ENCODE peak calls at places on chromosomes 12 and 14, in five cellular contexts. J is body of pancreas, R is heart left ventricle, B is right lobe of liver, O is sigmoid colon. C is an unnamed sample.

GRCh38 chr12:106304001-106304421 is 1.5 kb downstream of the TCP11L2 start:
- DNase-seq in B (no peak), O (no peak), R (no peak), J (no peak), C (no peak)

GRCh38 chr12:52268212-52268611 is 6.2 kb upstream of the KRT86 start:
- DNase-seq in J (no peak), R (no peak), O (peak), B (peak), C (peak)

GRCh38 chr12:92886131-92886530 is 43.0 kb downstream of the EEA1 start:
- DNase-seq in O (no peak), B (no peak), R (no peak), J (no peak), C (no peak)

GRCh38 chr14:51182166-51182565 is 57.9 kb upstream of the TMX1 start:
- DNase-seq in R (no peak), B (no peak), O (no peak), J (no peak), C (no peak)

GRCh38 chr14:68692216-68692615 is 100.7 kb downstream of the ZFP36L1 start:
- DNase-seq in B (no peak), J (no peak), O (peak), R (no peak), C (no peak)

GRCh38 chr12:130953783-130954543 is at the start of gene ADGRD1:
- DNase-seq in J (peak), O (peak), R (peak), B (no peak), C (peak)

GRCh38 chr12:124829008-124829707 is 34.5 kb downstream of the SCARB1 start:
- DNase-seq in O (no peak), R (no peak), J (peak), B (no peak), C (no peak)

GRCh38 chr12:93079271-93079670 is 150.2 kb upstream of the EEA1 start:
- DNase-seq in J (no peak), O (no peak), B (no peak), R (no peak), C (no peak)

GRCh38 chr12:79406993-79407392 is 283.8 kb downstream of the PAWR start:
- DNase-seq in B (no peak), O (no peak), J (no peak), R (no peak), C (no peak)

GRCh38 chr14:99137001-99137700 is 134.8 kb downstream of the BCL11B start:
- DNase-seq in B (peak), O (peak), R (no peak), J (no peak), C (no peak)

GRCh38 chr14:48665077-48665784 is 920.9 kb downstream of the RPS29 start:
- DNase-seq in J (no peak), B (no peak), O (no peak), R (no peak), C (no peak)

GRCh38 chr14:76501156-76501555 is 125.2 kb downstream of the ESRRB start:
- DNase-seq in J (no peak), R (no peak), B (no peak), O (peak), C (no peak)

GRCh38 chr12:105083041-105083440 is 1.2 kb downstream of the ALDH1L2 start:
- DNase-seq in J (peak), B (no peak), O (no peak), R (no peak), C (no peak)

GRCh38 chr14:68172664-68173063 is 353.1 kb downstream of the RAD51B start:
- DNase-seq in B (no peak), J (peak), R (no peak), O (no peak), C (no peak)

GRCh38 chr12:100427078-100427477 is 46.6 kb upstream of the NR1H4 start:
- DNase-seq in B (no peak), J (peak), R (no peak), O (no peak), C (no peak)

GRCh38 chr14:78612666-78613065 is 442.5 kb downstream of the NRXN3 start:
- DNase-seq in J (no peak), B (no peak), O (no peak), R (no peak), C (no peak)

GRCh38 chr14:104868060-104868740 is 3.1 kb downstream of the CEP170B start:
- DNase-seq in O (peak), B (peak), R (no peak), J (no peak), C (no peak)

GRCh38 chr14:56528927-56529326 is 50.7 kb upstream of the TMEM260 start:
- DNase-seq in J (no peak), O (no peak), R (no peak), B (no peak), C (no peak)

GRCh38 chr12:131188131-131189050 is 234.7 kb downstream of the ADGRD1 start:
- DNase-seq in B (no peak), O (no peak), R (no peak), J (no peak), C (peak)

GRCh38 chr14:103723176-103724081 is 7.8 kb downstream of the ZFYVE21 start:
- DNase-seq in J (no peak), R (no peak), O (no peak), B (peak), C (no peak)

GRCh38 chr12:122837306-122838265 is 2.3 kb downstream of the HIP1R start:
- DNase-seq in O (no peak), R (no peak), J (peak), B (peak), C (peak)

GRCh38 chr12:104220931-104221330 is 5.4 kb downstream of the TXNRD1 start:
- DNase-seq in J (no peak), B (no peak), O (no peak), R (no peak), C (no peak)

GRCh38 chr14:37697489-37698121 is 102.2 kb downstream of the TTC6 start:
- DNase-seq in B (no peak), R (no peak), O (no peak), J (no peak), C (no peak)

GRCh38 chr14:104876251-104876699 is 11.2 kb downstream of the CEP170B start:
- DNase-seq in B (no peak), R (peak), O (no peak), J (no peak), C (no peak)

GRCh38 chr12:51915951-51916350 is 8.6 kb downstream of the ACVRL1 start:
- DNase-seq in B (no peak), O (peak), R (no peak), J (no peak), C (no peak)

GRCh38 chr14:61462566-61463195 is 141.3 kb downstream of the PRKCH start:
- DNase-seq in R (no peak), O (no peak), J (no peak), B (peak), C (no peak)

GRCh38 chr12:49201595-49202295 is 12.9 kb upstream of the TUBA1A start:
- DNase-seq in R (peak), J (peak), O (no peak), B (no peak), C (no peak)

GRCh38 chr12:111673503-111673902 is 12.3 kb downstream of the BRAP start:
- DNase-seq in J (no peak), B (no peak), O (no peak), R (no peak), C (no peak)
- TF ChIP-seq CTCF in J (no peak), B (peak), O (no peak), R (peak), C (no peak)

GRCh38 chr12:110449799-110450497 is at the start of gene ARPC3:
- DNase-seq in R (peak), O (peak), J (peak), B (peak), C (peak)
- TF ChIP-seq POLR2A in R (no peak), O (peak), J (peak), B (peak), C (no peak)

GRCh38 chr14:96205994-96206392 is 1.4 kb downstream of the BDKRB2 start:
- DNase-seq in R (no peak), O (no peak), B (no peak), J (no peak), C (no peak)

GRCh38 chr14:96206461-96206860 is 1.8 kb downstream of the BDKRB2 start:
- DNase-seq in R (no peak), O (no peak), B (no peak), J (peak), C (no peak)

GRCh38 chr14:96203635-96204034 is 1.0 kb upstream of the BDKRB2 start:
- DNase-seq in O (no peak), J (peak), R (no peak), B (no peak), C (no peak)

GRCh38 chr14:96204151-96205058 is at the start of gene BDKRB2:
- DNase-seq in R (peak), O (peak), B (no peak), J (peak), C (peak)

DNA sequence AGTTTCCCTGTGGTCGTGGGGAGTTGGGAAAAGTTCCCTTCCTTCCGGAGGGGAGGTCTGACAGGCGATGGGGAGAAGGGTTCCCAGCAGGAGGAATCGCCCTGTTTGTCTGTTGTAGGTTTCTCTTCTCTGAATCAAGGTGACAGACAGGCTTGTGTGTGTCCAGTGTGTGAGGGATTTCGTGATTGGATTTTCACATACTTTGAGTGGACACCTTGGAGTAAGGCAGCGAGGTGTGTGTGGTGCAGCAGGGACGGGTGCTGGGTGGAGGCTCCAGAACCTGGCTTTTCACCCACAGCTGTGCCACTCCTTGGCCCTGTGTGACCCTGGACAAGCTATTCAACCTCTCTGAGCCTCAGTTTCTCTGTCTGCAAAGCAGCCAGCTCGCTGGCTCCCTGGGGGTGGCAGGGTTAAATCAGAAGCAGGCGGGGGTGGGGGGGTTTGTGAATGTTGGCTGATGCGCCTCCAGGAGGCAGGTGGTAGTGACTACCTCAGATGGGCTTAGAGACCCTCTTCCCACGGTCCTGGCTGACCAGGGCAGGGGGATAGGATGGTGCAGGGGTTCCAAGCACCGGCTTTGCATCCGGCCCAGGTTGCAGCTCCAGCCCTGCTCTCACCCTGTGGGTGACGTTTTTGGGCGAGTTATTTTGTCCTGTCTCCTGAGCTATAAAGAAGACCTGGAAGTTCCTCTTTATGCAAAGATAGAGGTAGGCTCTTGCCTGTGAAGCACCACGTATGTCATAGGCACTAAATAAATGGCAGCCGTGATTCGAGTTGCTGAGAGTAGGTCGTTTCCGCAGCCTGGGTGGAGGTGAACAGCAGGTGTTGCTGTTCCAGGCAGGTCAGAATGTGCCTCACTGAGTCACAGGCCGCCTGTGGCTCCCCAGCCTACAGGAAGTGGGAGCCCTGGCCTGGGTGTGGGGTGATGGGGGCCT is 687 bp downstream of the BDKRB2 start:
- DNase-seq in B (no peak), J (no peak), R (no peak), O (no peak), C (no peak)
- H3K4me3 ChIP-seq in B (no peak), J (peak), R (peak), O (peak), C (peak)

GRCh38 chr12:129237881-129238280 is 384.6 kb downstream of the GLT1D1 start:
- DNase-seq in B (no peak), O (no peak), R (no peak), J (no peak), C (no peak)
- TF ChIP-seq CTCF in B (no peak), O (no peak), R (no peak), J (no peak), C (no peak)

GRCh38 chr12:31959701-31960391 is 631 bp downstream of the RESF1 start:
- DNase-seq in J (peak), B (peak), R (peak), O (peak), C (peak)
- TF ChIP-seq POLR2A in J (no peak), B (no peak), R (no peak), O (no peak), C (no peak)

GRCh38 chr12:118103601-118104382 is at the start of gene VSIG10:
- DNase-seq in R (peak), B (peak), J (peak), O (peak), C (peak)

GRCh38 chr12:118101051-118101450 is 2.8 kb downstream of the VSIG10 start:
- DNase-seq in O (no peak), R (no peak), B (no peak), J (no peak), C (no peak)

GRCh38 chr12:118102070-118102469 is 1.7 kb downstream of the VSIG10 start:
- DNase-seq in O (no peak), B (no peak), J (peak), R (no peak), C (no peak)

GRCh38 chr12:118103231-118103600 is 595 bp downstream of the VSIG10 start:
- DNase-seq in B (no peak), J (peak), O (peak), R (no peak), C (no peak)

DNA sequence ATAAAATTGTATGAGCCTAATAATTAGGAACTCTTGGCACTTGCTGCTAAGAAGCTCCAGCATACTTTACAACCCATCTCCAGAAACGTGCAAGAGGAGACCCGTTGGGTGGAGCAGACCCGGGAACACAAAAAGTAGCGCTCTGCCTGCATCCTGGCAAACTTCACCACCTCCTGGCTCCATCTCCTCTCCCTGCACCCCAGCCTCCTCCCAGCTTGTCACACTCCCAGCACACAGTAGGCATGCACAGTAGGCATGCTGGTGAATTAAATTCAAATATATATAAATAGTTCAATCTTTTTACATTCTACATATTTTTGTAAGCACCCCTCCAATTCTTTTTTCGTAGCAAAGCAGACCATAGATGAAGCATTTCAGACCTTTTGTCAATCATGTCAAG is 1.2 kb downstream of the VSIG10 start:
- DNase-seq in O (no peak), B (no peak), R (no peak), J (no peak), C (no peak)
- H3K4me3 ChIP-seq in O (peak), B (peak), R (peak), J (peak), C (no peak)

GRCh38 chr14:24831677-24832076 is 197.7 kb upstream of the GZMB start:
- DNase-seq in B (no peak), J (no peak), O (no peak), R (no peak), C (no peak)
- TF ChIP-seq CTCF in B (no peak), J (no peak), O (no peak), R (no peak), C (no peak)

C was measured in lower leg skin.